ENCODE peak calls at places on chromosomes 1 and 21, in six cellular contexts. G is HepG2, Z is K562, P is upper lobe of left lung, F is A549, U is GM12878. J is an unnamed sample.

GRCh38 chr1:204289280-204289679 is 70.4 kb downstream of the PLEKHA6 start:
- ATAC-seq in P (no peak), Z (no peak), G (no peak), F (no peak), U (no peak), J (no peak)

GRCh38 chr1:36884029-36884701 is 150.2 kb downstream of the GRIK3 start:
- ATAC-seq in Z (no peak), U (peak; percentile 70), G (no peak), F (no peak), P (no peak), J (no peak)

GRCh38 chr1:230158422-230159291 is 91.6 kb downstream of the GALNT2 start:
- ATAC-seq in G (peak; percentile 90), U (no peak), F (no peak), P (no peak), Z (no peak), J (no peak)

GRCh38 chr1:184362876-184363275 is 24.0 kb upstream of the C1orf21 start:
- ATAC-seq in U (no peak), Z (no peak), F (no peak), P (no peak), G (no peak), J (no peak)

GRCh38 chr1:194068444-194069167 is 882.2 kb upstream of the B3GALT2 start:
- ATAC-seq in F (no peak), G (no peak), P (no peak), Z (no peak), U (no peak), J (no peak)

GRCh38 chr1:97304366-97304765 is 582.8 kb downstream of the PTBP2 start:
- ATAC-seq in G (no peak), P (no peak), U (no peak), F (no peak), Z (no peak), J (no peak)

GRCh38 chr1:239700667-239701066 is 314.3 kb downstream of the CHRM3 start:
- ATAC-seq in G (no peak), F (no peak), P (no peak), Z (no peak), U (no peak), J (no peak)

GRCh38 chr1:167635233-167635648 is 5.2 kb downstream of the RCSD1 start:
- ATAC-seq in Z (peak; percentile 82), G (no peak), U (no peak), F (no peak), P (no peak), J (peak; percentile 57)

GRCh38 chr1:155695608-155696007 is 6.7 kb downstream of the DAP3 start:
- ATAC-seq in U (no peak), P (no peak), G (no peak), F (no peak), Z (no peak), J (no peak)

GRCh38 chr21:32383812-32384211 is 9.0 kb downstream of the URB1 start:
- ATAC-seq in P (no peak), G (peak; percentile 84), Z (peak; percentile 73), U (no peak), F (peak; percentile 71), J (no peak)

GRCh38 chr1:212683357-212683722 is 16.3 kb downstream of the BATF3 start:
- ATAC-seq in U (peak; percentile 79), Z (peak; percentile 74), G (no peak), F (no peak), P (peak; percentile 74), J (no peak)

GRCh38 chr1:115252585-115252984 is 85.5 kb downstream of the NGF start:
- ATAC-seq in G (no peak), U (no peak), F (no peak), P (no peak), Z (no peak), J (no peak)

GRCh38 chr21:29323189-29323588 is 24.5 kb downstream of the BACH1 start:
- ATAC-seq in P (no peak), Z (no peak), G (no peak), U (no peak), F (no peak), J (no peak)

GRCh38 chr1:27122652-27123051 is 32.3 kb downstream of the SLC9A1 start:
- ATAC-seq in Z (peak; percentile 99), P (peak; percentile 76), F (peak; percentile 89), G (peak; percentile 97), U (no peak), J (peak; percentile 24)

GRCh38 chr1:119453021-119453420 is 38.1 kb downstream of the HSD3B2 start:
- ATAC-seq in P (no peak), F (no peak), G (no peak), Z (no peak), U (no peak), J (peak; percentile 34)

GRCh38 chr1:9338354-9339250 is 45.9 kb downstream of the SPSB1 start:
- ATAC-seq in Z (peak; percentile 30), U (no peak), G (peak; percentile 21), P (peak; percentile 64), F (no peak), J (peak; percentile 71)

GRCh38 chr21:38474124-38474523 is 24.2 kb downstream of the ERG start:
- ATAC-seq in P (peak; percentile 42), Z (no peak), U (no peak), F (no peak), G (no peak), J (peak; percentile 25)

GRCh38 chr1:198253668-198254067 is 96.9 kb downstream of the NEK7 start:
- ATAC-seq in Z (peak; percentile 77), F (no peak), G (no peak), U (peak; percentile 99), P (no peak), J (no peak)

GRCh38 chr1:198255783-198256182 is 99.0 kb downstream of the NEK7 start:
- ATAC-seq in Z (no peak), P (no peak), U (no peak), G (no peak), F (no peak), J (no peak)

GRCh38 chr1:198254948-198255347 is 98.2 kb downstream of the NEK7 start:
- ATAC-seq in P (no peak), Z (no peak), U (no peak), F (no peak), G (no peak), J (no peak)

GRCh38 chr1:198253259-198253658 is 96.5 kb downstream of the NEK7 start:
- ATAC-seq in G (no peak), F (no peak), U (peak; percentile 89), Z (no peak), P (no peak), J (no peak)

DNA sequence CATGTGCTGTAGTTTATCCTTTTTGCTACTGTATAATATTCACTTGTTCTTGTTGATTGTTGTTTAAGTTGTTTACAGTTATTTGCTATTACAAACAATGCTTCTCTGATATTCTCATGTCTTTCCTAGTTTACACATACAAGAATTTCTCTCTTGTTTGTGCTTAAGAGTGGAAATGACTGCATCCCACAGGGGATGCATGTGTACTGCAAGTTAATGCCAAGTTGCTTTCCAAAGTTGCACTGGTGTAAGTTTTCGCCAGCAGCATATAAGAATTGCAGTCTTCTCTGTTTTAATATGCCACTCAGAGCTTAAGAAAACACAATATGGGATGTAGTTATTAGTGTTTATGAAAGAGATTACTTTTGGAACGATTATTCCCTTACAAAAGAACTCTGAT is 97.7 kb downstream of the NEK7 start:
- ATAC-seq in F (no peak), P (no peak), Z (peak; percentile 66), U (no peak), G (no peak), J (no peak)
- TF ChIP-seq CTCF in F (no peak), P (no peak), Z (no peak), U (no peak), G (no peak), J (no peak)

GRCh38 chr1:93446837-93447451 is 974 bp upstream of the FNBP1L start:
- ATAC-seq in U (no peak), G (no peak), P (peak; percentile 84), Z (peak; percentile 32), F (no peak), J (no peak)

GRCh38 chr1:93450331-93450730 is 2.4 kb downstream of the FNBP1L start:
- ATAC-seq in F (no peak), P (no peak), Z (no peak), U (no peak), G (no peak), J (no peak)

GRCh38 chr1:93447481-93448291 is at the start of gene FNBP1L:
- ATAC-seq in Z (peak; percentile 96), P (peak; percentile 92), G (peak; percentile 90), U (peak; percentile 73), F (peak; percentile 90), J (peak; percentile 85)

GRCh38 chr1:93448292-93448982 is 519 bp downstream of the FNBP1L start:
- ATAC-seq in G (peak; percentile 76), U (peak; percentile 55), F (peak; percentile 74), Z (peak; percentile 61), P (peak; percentile 80), J (peak; percentile 43)

DNA sequence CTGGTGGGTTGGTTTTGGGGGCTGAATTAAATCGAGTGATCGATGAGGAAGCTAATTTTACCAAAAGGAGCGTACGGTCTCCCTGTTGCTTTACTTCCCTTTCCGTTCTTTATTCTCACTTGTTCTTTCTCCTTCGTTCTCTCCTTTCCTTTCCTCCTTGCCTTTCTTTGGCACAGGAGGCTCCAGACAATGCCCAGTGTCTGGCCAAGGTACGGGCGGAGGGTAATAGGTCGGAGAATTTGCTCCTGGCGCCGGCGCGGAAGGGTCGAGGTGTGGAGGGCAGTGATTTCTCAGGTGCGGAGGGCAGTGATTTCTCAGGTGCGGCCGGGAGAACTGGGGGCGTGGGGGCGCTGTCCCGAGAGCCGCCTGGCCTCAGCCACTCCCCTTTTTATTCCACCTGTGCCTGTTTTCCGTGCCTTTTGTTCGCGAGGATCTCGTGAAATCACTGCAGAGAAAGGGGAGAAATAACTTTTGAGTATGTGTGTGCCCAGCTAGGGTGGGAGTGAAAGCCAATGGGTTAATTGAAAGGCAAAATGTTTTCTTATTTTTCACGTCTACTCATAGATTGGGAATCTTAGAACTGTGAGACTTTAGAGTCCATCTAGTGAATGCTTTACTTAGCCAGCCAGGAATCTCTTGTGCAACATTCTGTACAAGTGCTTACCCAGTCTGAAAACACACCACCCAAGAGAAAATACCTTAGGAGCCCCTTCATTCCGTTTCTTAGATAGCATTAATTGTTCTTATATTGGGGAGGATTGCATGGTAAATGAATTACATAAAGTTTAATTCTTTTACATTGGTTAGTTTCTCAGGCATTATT is 1.3 kb downstream of the FNBP1L start:
- ATAC-seq in G (peak; percentile 16), U (no peak), Z (no peak), F (peak; percentile 50), P (peak; percentile 71), J (no peak)
- TF ChIP-seq EP300 in G (no peak), U (no peak), Z (no peak), F (no peak), P (no peak), J (no peak)

GRCh38 chr1:30753660-30754123 is 3.9 kb downstream of the LAPTM5 start:
- ATAC-seq in U (no peak), G (no peak), F (no peak), P (no peak), Z (no peak), J (no peak)

GRCh38 chr1:30750751-30751291 is 6.8 kb downstream of the LAPTM5 start:
- ATAC-seq in Z (no peak), G (no peak), P (no peak), F (no peak), U (peak; percentile 46), J (no peak)

GRCh38 chr1:30754684-30755171 is 2.8 kb downstream of the LAPTM5 start:
- ATAC-seq in Z (no peak), U (peak; percentile 55), F (no peak), G (no peak), P (no peak), J (no peak)

GRCh38 chr1:30751830-30752650 is 5.5 kb downstream of the LAPTM5 start:
- ATAC-seq in P (no peak), Z (no peak), G (no peak), U (peak; percentile 3), F (no peak), J (no peak)

GRCh38 chr1:30752651-30752908 is 5.0 kb downstream of the LAPTM5 start:
- ATAC-seq in Z (no peak), P (no peak), F (no peak), G (no peak), U (no peak), J (no peak)
- H3K4me3 ChIP-seq in Z (no peak overlapping the region), P (no peak overlapping the region), F (no peak overlapping the region), G (no peak overlapping the region), U (peak overlapping the region; percentile 98), J (no peak overlapping the region)

GRCh38 chr1:12532405-12533315 is 85.3 kb downstream of the DHRS3 start:
- ATAC-seq in Z (no peak), G (no peak), U (no peak), F (no peak), P (no peak), J (no peak)
- TF ChIP-seq CTCF in Z (no peak), G (no peak), U (no peak), F (no peak), P (no peak), J (no peak)

J was measured in gastroesophageal sphincter.